ENCODE peak calls at places on chromosomes 5 and 9, in four cellular contexts. O is upper lobe of left lung, B is suprapubic skin, S is sigmoid colon. R is an unnamed sample. For H3K27me3, the result is how much of the 10 kb centered on the place peaks cover.

GRCh38 chr5:149697001-149697400 is 33.1 kb upstream of the PPARGC1B start:
- DNase-seq in O (no peak), B (no peak), S (no peak), R (no peak)

GRCh38 chr9:108439967-108440366 is 415.8 kb downstream of the ACTL7B start:
- DNase-seq in O (no peak), B (no peak), S (no peak), R (no peak)

GRCh38 chr9:138104251-138105122 is 226.9 kb downstream of the CACNA1B start:
- DNase-seq in O (no peak), B (no peak), S (no peak), R (no peak)

GRCh38 chr5:135063511-135064234 is 29.6 kb upstream of the PITX1 start:
- DNase-seq in O (no peak), B (no peak), S (peak), R (no peak)

GRCh38 chr9:117672397-117672796 is 31.8 kb upstream of the TLR4 start:
- DNase-seq in O (no peak), B (no peak), S (no peak), R (no peak)

GRCh38 chr5:6713274-6714181 is at the start of gene TENT4A:
- DNase-seq in O (peak), B (no peak), S (no peak), R (no peak)

GRCh38 chr9:37284631-37285030 is 137.9 kb upstream of the GRHPR start:
- DNase-seq in O (no peak), B (no peak), S (no peak), R (no peak)

GRCh38 chr5:67677422-67677970 is 480.9 kb upstream of the CD180 start:
- DNase-seq in O (no peak), B (no peak), S (no peak), R (no peak)

GRCh38 chr5:36177715-36178556 is 26.0 kb downstream of the SKP2 start:
- DNase-seq in O (no peak), B (no peak), S (no peak), R (no peak)

GRCh38 chr9:36486933-36487481 is 85.7 kb upstream of the MELK start:
- DNase-seq in O (peak), B (peak), S (peak), R (no peak)

GRCh38 chr9:124652203-124652992 is 118.7 kb downstream of the NR6A1 start:
- DNase-seq in O (no peak), B (no peak), S (no peak), R (no peak)

GRCh38 chr5:11302663-11303062 is 541.6 kb upstream of the DAP start:
- DNase-seq in O (no peak), B (no peak), S (no peak), R (peak)

GRCh38 chr5:103915081-103915480 is 352.5 kb upstream of the NUDT12 start:
- DNase-seq in O (no peak), B (no peak), S (no peak), R (no peak)

GRCh38 chr5:157253547-157253946 is 12.4 kb upstream of the CYFIP2 start:
- DNase-seq in O (no peak), B (no peak), S (no peak), R (peak)

GRCh38 chr5:7763621-7764072 is 87.3 kb downstream of the CFAP90 start:
- DNase-seq in O (no peak), B (no peak), S (no peak), R (no peak)

GRCh38 chr5:157182143-157182757 is 1.6 kb downstream of the ITK start:
- DNase-seq in O (no peak), B (no peak), S (no peak), R (no peak)

GRCh38 chr5:139342423-139342723 is 719 bp downstream of the PAIP2 start:
- DNase-seq in O (peak), B (no peak), S (no peak), R (no peak)

GRCh38 chr5:135626636-135627035 is 47.8 kb upstream of the CXCL14 start:
- DNase-seq in O (no peak), B (no peak), S (no peak), R (no peak)

GRCh38 chr5:141570655-141571054 is 48.1 kb downstream of the DIAPH1 start:
- DNase-seq in O (no peak), B (no peak), S (no peak), R (no peak)

GRCh38 chr5:98807806-98808205 is 34.3 kb downstream of the RGMB start:
- DNase-seq in O (no peak), B (no peak), S (no peak), R (no peak)

GRCh38 chr5:141637266-141637692 is 482 bp downstream of the RELL2 start:
- DNase-seq in O (peak), B (no peak), S (no peak), R (no peak)

GRCh38 chr9:23554691-23555090 is 271.3 kb downstream of the ELAVL2 start:
- DNase-seq in O (no peak), B (no peak), S (no peak), R (no peak)

GRCh38 chr5:23072179-23072578 is 219.0 kb upstream of the CDH12 start:
- DNase-seq in O (no peak), B (no peak), S (no peak), R (no peak)

GRCh38 chr9:34624475-34624984 is 4.2 kb upstream of the DCTN3 start:
- DNase-seq in O (peak), B (no peak), S (no peak), R (no peak)

DNA sequence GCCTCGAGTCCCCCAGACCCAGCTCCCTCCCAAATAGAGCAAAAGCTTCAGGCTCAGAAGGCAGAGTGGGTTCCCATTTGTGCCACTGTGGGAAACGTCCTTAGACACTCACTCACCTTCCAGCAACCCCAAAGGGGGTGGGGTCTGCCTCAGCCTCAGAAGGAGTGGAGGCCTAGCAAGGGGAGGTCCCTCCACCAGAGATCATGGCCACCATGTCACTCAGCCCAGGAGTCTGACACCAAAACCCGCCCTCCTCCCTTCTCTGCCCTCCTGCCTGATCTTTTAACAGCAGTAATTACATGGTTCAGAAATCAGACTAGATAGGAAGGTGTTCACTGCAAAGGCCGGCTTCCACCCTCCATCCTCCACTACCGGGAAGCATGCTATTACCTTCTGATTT is 33.7 kb upstream of the NTNG2 start:
- DNase-seq in O (no peak), B (no peak), S (no peak), R (no peak)
- H3K27me3 ChIP-seq in O (under half), B (half or more), S (half or more), R (half or more)

GRCh38 chr9:86638109-86638508 is 283.9 kb upstream of the TUT7 start:
- DNase-seq in O (no peak), B (no peak), S (no peak), R (no peak)
- TF ChIP-seq EP300 in O (no peak), B (no peak), S (no peak), R (no peak)

GRCh38 chr5:42598311-42598710 is 158.3 kb upstream of the CCDC152 start:
- DNase-seq in O (no peak), B (no peak), S (no peak), R (no peak)

GRCh38 chr5:42599106-42599505 is 157.5 kb upstream of the CCDC152 start:
- DNase-seq in O (no peak), B (no peak), S (no peak), R (no peak)

GRCh38 chr5:42595597-42595996 is 161.0 kb upstream of the CCDC152 start:
- DNase-seq in O (no peak), B (no peak), S (no peak), R (no peak)

GRCh38 chr5:42596817-42597216 is 159.8 kb upstream of the CCDC152 start:
- DNase-seq in O (no peak), B (no peak), S (no peak), R (no peak)

DNA sequence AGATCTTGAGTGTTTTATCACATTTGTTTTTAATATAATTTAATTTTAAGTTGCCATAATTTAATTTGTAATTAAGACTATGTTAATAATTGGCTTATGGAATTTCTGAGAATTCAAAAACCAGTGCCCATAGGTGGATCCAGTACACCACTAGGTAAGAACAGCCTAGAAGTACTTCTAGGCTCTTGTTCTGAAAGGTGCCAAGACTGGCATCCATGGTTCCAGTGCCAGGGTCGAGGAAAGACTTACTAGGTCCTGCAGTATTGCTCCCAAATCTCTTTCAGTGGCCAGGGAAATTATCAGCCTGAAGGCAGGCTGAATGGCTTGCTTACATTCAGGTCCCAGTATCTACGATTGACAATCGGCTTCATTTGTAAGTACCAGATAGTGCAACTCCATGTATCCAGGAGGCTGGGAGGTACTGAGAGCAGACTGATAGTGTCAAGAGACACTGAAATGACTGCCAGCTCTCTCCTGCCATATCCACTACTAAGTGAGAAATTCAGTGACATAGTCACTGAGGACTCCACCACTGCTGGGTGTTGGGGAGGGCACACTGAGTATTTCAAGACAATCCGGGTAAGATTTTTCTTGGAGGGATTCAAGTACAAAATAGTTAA is 159.2 kb upstream of the CCDC152 start:
- DNase-seq in O (no peak), B (no peak), S (no peak), R (no peak)
- H3K27me3 ChIP-seq in O (under half), B (under half), S (under half), R (under half)

GRCh38 chr9:82894961-82895902 is 167.7 kb downstream of the RASEF start:
- DNase-seq in O (no peak), B (no peak), S (no peak), R (no peak)
- TF ChIP-seq EP300 in O (no peak), B (no peak), S (no peak), R (no peak)

DNA sequence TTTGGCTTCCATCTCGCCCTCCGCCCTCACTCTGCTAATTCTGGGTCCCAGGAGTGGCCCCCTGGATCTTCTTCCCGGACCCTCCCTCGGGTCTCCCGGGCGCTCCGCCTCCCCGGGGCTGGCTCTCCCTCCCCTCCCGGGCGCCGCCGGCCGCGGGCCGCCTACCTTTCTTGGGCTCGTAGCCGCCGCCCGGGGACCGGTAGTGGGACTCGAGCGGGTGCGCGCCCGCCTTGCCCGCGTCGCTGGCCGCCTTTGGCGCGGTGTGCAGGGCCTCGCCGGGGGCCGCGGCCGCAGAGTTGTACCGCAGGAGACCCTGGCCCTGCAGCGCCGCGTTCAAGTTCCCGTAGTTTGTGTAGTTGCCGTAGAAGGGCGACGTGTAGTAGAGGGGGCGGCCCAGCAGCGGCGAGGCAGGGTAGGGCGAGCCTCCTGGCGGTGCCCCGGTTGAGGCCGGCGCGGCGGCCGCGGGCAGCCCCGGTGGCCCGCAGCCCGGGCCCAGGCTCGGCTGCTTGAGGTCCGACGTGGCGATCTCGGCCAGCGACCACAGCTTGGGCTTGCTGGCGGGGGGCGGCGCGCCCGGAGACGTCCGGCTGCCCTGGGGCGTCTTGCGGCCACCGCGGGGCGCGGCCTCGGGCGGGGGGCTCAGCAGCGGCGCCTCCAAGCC is 3.2 kb downstream of the IRX2 start:
- DNase-seq in O (peak), B (peak), S (no peak), R (no peak)
- H3K27me3 ChIP-seq in O (under half), B (under half), S (half or more), R (half or more)

DNA sequence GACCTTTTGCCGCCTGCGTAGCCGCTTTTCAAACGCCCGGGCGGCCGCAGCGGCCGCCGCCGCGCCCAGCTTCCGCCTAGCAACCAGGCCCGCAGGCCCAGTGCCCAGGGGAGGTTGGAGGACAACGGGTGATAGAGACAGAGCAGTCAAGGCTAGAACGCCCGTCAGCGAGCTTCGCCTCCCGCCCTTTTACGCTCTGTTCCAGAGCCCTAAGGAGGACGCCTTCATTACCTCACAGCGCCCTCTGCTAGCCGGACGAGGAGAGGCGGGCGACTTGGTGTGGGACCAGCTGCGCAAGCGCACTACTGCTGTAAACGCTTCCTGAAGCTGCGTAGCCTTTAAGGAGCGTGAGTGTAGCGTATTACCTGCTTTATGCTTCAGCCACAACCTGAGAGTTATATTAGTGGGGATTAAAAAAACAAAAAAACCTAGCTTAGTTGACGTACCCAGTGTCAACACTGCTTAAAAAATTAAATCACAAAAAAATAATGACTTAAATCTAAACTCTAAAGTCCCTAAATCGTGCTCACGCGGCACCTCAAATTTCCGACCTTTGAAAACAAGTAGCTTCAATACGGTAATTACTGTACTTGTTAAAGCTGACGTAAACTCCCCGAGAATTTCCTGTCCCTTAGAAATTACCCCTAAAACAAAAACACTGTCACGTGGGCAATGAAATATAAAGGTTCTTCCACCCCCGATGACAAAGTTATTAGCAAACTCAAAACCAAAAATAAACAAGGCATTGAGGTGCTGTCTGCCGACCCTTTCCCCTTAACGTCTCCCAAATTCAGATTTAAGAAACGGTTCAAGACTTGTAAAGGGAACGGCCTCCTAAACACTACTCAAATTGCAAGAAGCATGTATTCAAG is at the start of gene CEP120:
- DNase-seq in O (peak), B (peak), S (peak), R (peak)
- TF ChIP-seq EP300 in O (no peak), B (no peak), S (no peak), R (peak)

DNA sequence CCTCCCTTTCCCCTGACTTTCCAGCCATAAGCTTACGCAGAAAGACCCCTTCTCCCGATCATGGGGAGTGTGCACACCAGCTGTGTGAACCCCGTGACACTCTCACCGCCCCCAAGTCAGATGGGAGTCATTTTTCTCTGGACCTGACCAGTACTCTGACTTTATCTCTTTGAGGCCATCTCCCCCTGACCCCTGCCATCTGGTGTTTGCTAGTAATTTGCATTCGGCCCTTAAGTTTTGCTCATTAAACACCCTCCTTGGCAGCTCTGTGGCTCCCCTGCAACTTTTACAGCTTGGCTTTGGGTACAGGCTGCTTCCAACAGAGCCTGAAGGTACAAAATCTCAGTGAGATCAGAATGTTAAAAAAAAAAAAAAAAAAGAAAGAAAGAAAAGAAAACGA is 43.9 kb downstream of the PDZD2 start:
- DNase-seq in O (no peak), B (no peak), S (no peak), R (no peak)
- H3K27me3 ChIP-seq in O (under half), B (under half), S (under half), R (under half)

GRCh38 chr9:105958587-105958986 is 264.2 kb downstream of the TMEM38B start:
- DNase-seq in O (no peak), B (no peak), S (no peak), R (no peak)

GRCh38 chr9:105963700-105964099 is 269.4 kb downstream of the TMEM38B start:
- DNase-seq in O (no peak), B (no peak), S (no peak), R (no peak)

GRCh38 chr9:105954517-105954916 is 260.2 kb downstream of the TMEM38B start:
- DNase-seq in O (no peak), B (no peak), S (no peak), R (no peak)

GRCh38 chr9:105959491-105959890 is 265.1 kb downstream of the TMEM38B start:
- DNase-seq in O (no peak), B (no peak), S (no peak), R (no peak)

GRCh38 chr9:105957830-105958229 is 263.5 kb downstream of the TMEM38B start:
- DNase-seq in O (no peak), B (no peak), S (no peak), R (no peak)
- TF ChIP-seq EP300 in O (no peak), B (no peak), S (no peak), R (no peak)

GRCh38 chr9:127015926-127016512 is 101.4 kb downstream of the RALGPS1 start:
- DNase-seq in O (no peak), B (no peak), S (no peak), R (no peak)

GRCh38 chr9:127011772-127012171 is 97.2 kb downstream of the RALGPS1 start:
- DNase-seq in O (no peak), B (no peak), S (peak), R (no peak)

GRCh38 chr9:127013597-127013996 is 99.0 kb downstream of the RALGPS1 start:
- DNase-seq in O (no peak), B (no peak), S (no peak), R (no peak)

GRCh38 chr9:127014210-127014609 is 99.6 kb downstream of the RALGPS1 start:
- DNase-seq in O (no peak), B (no peak), S (no peak), R (peak)

GRCh38 chr9:127012250-127012649 is 97.7 kb downstream of the RALGPS1 start:
- DNase-seq in O (no peak), B (no peak), S (peak), R (no peak)
- H3K27me3 ChIP-seq in O (under half), B (under half), S (under half), R (under half)